ENCODE peak calls at places on chromosome 5, in six cellular contexts. One of them, this sample, is unnamed. For H3K9me3, the result is how much of the 10 kb centered on the place peaks cover.

GRCh38 chr5:88875609-88876234 is 7.3 kb downstream of the MEF2C start:
- DNase-seq in CD8-positive, alpha-beta T cell: no peak
- DNase-seq in endothelial cell of umbilical vein: peak
- DNase-seq in OCI-LY7: peak
- DNase-seq in pancreas: no peak
- DNase-seq in psoas muscle: no peak
- DNase-seq in this sample: no peak

GRCh38 chr5:93054424-93055165 is 526.4 kb downstream of the NR2F1-AS1 start:
- DNase-seq in CD8-positive, alpha-beta T cell: no peak
- DNase-seq in endothelial cell of umbilical vein: no peak
- DNase-seq in OCI-LY7: no peak
- DNase-seq in pancreas: no peak
- DNase-seq in psoas muscle: no peak
- DNase-seq in this sample: no peak

GRCh38 chr5:53582225-53582624 is 21.8 kb downstream of the NDUFS4 start:
- DNase-seq in CD8-positive, alpha-beta T cell: no peak
- DNase-seq in endothelial cell of umbilical vein: no peak
- DNase-seq in OCI-LY7: no peak
- DNase-seq in pancreas: no peak
- DNase-seq in psoas muscle: no peak
- DNase-seq in this sample: no peak

GRCh38 chr5:22708770-22709328 is 144.3 kb downstream of the CDH12 start:
- DNase-seq in CD8-positive, alpha-beta T cell: no peak
- DNase-seq in endothelial cell of umbilical vein: no peak
- DNase-seq in OCI-LY7: no peak
- DNase-seq in pancreas: no peak
- DNase-seq in psoas muscle: no peak
- DNase-seq in this sample: no peak

GRCh38 chr5:73230264-73231244 is 57.6 kb downstream of the TMEM174 start:
- DNase-seq in CD8-positive, alpha-beta T cell: no peak
- DNase-seq in endothelial cell of umbilical vein: no peak
- DNase-seq in OCI-LY7: no peak
- DNase-seq in pancreas: no peak
- DNase-seq in psoas muscle: no peak
- DNase-seq in this sample: no peak

GRCh38 chr5:149294872-149295829 is 23.5 kb downstream of the AFAP1L1 start:
- DNase-seq in CD8-positive, alpha-beta T cell: no peak
- DNase-seq in endothelial cell of umbilical vein: no peak
- DNase-seq in OCI-LY7: peak
- DNase-seq in pancreas: no peak
- DNase-seq in psoas muscle: no peak
- DNase-seq in this sample: no peak

GRCh38 chr5:176408590-176408989 is 7.7 kb downstream of the CLTB start:
- DNase-seq in CD8-positive, alpha-beta T cell: no peak
- DNase-seq in endothelial cell of umbilical vein: no peak
- DNase-seq in OCI-LY7: no peak
- DNase-seq in pancreas: no peak
- DNase-seq in psoas muscle: no peak
- DNase-seq in this sample: no peak

GRCh38 chr5:132677191-132677590 is 3.4 kb downstream of the IL4 start:
- DNase-seq in CD8-positive, alpha-beta T cell: no peak
- DNase-seq in endothelial cell of umbilical vein: peak
- DNase-seq in OCI-LY7: no peak
- DNase-seq in pancreas: no peak
- DNase-seq in psoas muscle: peak
- DNase-seq in this sample: no peak

GRCh38 chr5:34657550-34657921 is 1.4 kb downstream of the RAI14 start:
- DNase-seq in CD8-positive, alpha-beta T cell: no peak
- DNase-seq in endothelial cell of umbilical vein: peak
- DNase-seq in OCI-LY7: no peak
- DNase-seq in pancreas: peak
- DNase-seq in psoas muscle: peak
- DNase-seq in this sample: no peak

GRCh38 chr5:116032094-116032517 is at the start of gene ARL14EPL:
- DNase-seq in CD8-positive, alpha-beta T cell: no peak
- DNase-seq in endothelial cell of umbilical vein: peak
- DNase-seq in OCI-LY7: no peak
- DNase-seq in pancreas: no peak
- DNase-seq in psoas muscle: peak
- DNase-seq in this sample: no peak

GRCh38 chr5:147509041-147509709 is 693 bp downstream of the DPYSL3 start:
- DNase-seq in CD8-positive, alpha-beta T cell: no peak
- DNase-seq in endothelial cell of umbilical vein: no peak
- DNase-seq in OCI-LY7: no peak
- DNase-seq in pancreas: no peak
- DNase-seq in psoas muscle: peak
- DNase-seq in this sample: no peak

GRCh38 chr5:172573115-172573882 is 67.8 kb upstream of the NEURL1B start:
- DNase-seq in CD8-positive, alpha-beta T cell: no peak
- DNase-seq in endothelial cell of umbilical vein: no peak
- DNase-seq in OCI-LY7: no peak
- DNase-seq in pancreas: no peak
- DNase-seq in psoas muscle: no peak
- DNase-seq in this sample: no peak

GRCh38 chr5:118042076-118042475 is 946.3 kb downstream of the DTWD2 start:
- DNase-seq in CD8-positive, alpha-beta T cell: no peak
- DNase-seq in endothelial cell of umbilical vein: no peak
- DNase-seq in OCI-LY7: no peak
- DNase-seq in pancreas: no peak
- DNase-seq in psoas muscle: no peak
- DNase-seq in this sample: no peak

GRCh38 chr5:138662599-138662998 is 87.4 kb upstream of the HSPA9 start:
- DNase-seq in CD8-positive, alpha-beta T cell: no peak
- DNase-seq in endothelial cell of umbilical vein: no peak
- DNase-seq in OCI-LY7: no peak
- DNase-seq in pancreas: no peak
- DNase-seq in psoas muscle: no peak
- DNase-seq in this sample: no peak

GRCh38 chr5:64811050-64811640 is 42.4 kb downstream of the CWC27 start:
- DNase-seq in CD8-positive, alpha-beta T cell: no peak
- DNase-seq in endothelial cell of umbilical vein: peak
- DNase-seq in OCI-LY7: peak
- DNase-seq in pancreas: no peak
- DNase-seq in psoas muscle: no peak
- DNase-seq in this sample: no peak

GRCh38 chr5:81142108-81142507 is 91.0 kb upstream of the CKMT2 start:
- DNase-seq in CD8-positive, alpha-beta T cell: no peak
- DNase-seq in endothelial cell of umbilical vein: no peak
- DNase-seq in OCI-LY7: no peak
- DNase-seq in pancreas: no peak
- DNase-seq in psoas muscle: no peak
- DNase-seq in this sample: no peak

GRCh38 chr5:175517824-175518450 is 39.6 kb downstream of the SFXN1 start:
- DNase-seq in CD8-positive, alpha-beta T cell: peak
- DNase-seq in endothelial cell of umbilical vein: no peak
- DNase-seq in OCI-LY7: no peak
- DNase-seq in pancreas: no peak
- DNase-seq in psoas muscle: no peak
- DNase-seq in this sample: no peak

GRCh38 chr5:160774646-160775313 is 77.2 kb downstream of the ATP10B start:
- DNase-seq in CD8-positive, alpha-beta T cell: no peak
- DNase-seq in endothelial cell of umbilical vein: no peak
- DNase-seq in OCI-LY7: no peak
- DNase-seq in pancreas: no peak
- DNase-seq in psoas muscle: no peak
- DNase-seq in this sample: no peak

GRCh38 chr5:36744041-36744677 is 132.4 kb upstream of the NIPBL start:
- DNase-seq in CD8-positive, alpha-beta T cell: no peak
- DNase-seq in endothelial cell of umbilical vein: no peak
- DNase-seq in OCI-LY7: no peak
- DNase-seq in pancreas: no peak
- DNase-seq in psoas muscle: no peak
- DNase-seq in this sample: no peak

GRCh38 chr5:82174128-82174918 is 103.8 kb downstream of the RPS23 start:
- DNase-seq in CD8-positive, alpha-beta T cell: peak
- DNase-seq in endothelial cell of umbilical vein: peak
- DNase-seq in OCI-LY7: peak
- DNase-seq in pancreas: peak
- DNase-seq in psoas muscle: peak
- DNase-seq in this sample: peak

DNA sequence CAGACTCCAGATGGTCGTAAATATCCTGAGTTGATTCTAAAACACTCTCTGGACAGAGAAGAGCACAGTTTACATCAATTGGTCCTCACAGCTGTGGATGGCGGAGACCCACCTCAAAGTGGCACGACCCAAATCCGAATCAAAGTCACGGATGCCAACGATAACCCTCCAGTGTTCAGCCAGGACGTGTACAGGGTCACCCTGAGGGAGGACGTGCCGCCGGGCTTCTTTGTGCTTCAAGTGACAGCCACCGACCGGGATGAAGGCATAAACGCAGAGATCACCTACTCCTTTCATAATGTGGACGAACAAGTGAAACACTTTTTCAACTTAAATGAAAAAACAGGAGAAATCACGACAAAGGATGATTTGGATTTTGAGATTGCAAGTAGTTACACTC is 891 bp downstream of the PCDHGB2 start:
- DNase-seq in CD8-positive, alpha-beta T cell: no peak
- DNase-seq in endothelial cell of umbilical vein: no peak
- DNase-seq in OCI-LY7: no peak
- DNase-seq in pancreas: no peak
- DNase-seq in psoas muscle: no peak
- DNase-seq in this sample: no peak
- H3K9me3 ChIP-seq in CD8-positive, alpha-beta T cell: under half
- H3K9me3 ChIP-seq in endothelial cell of umbilical vein: under half
- H3K9me3 ChIP-seq in OCI-LY7: under half
- H3K9me3 ChIP-seq in pancreas: under half
- H3K9me3 ChIP-seq in psoas muscle: under half
- H3K9me3 ChIP-seq in this sample: under half

GRCh38 chr5:180215738-180216630 is 7.0 kb upstream of the RASGEF1C start:
- DNase-seq in CD8-positive, alpha-beta T cell: no peak
- DNase-seq in endothelial cell of umbilical vein: no peak
- DNase-seq in OCI-LY7: no peak
- DNase-seq in pancreas: no peak
- DNase-seq in psoas muscle: no peak
- DNase-seq in this sample: no peak
- H3K9me3 ChIP-seq in CD8-positive, alpha-beta T cell: under half
- H3K9me3 ChIP-seq in endothelial cell of umbilical vein: under half
- H3K9me3 ChIP-seq in OCI-LY7: under half
- H3K9me3 ChIP-seq in pancreas: under half
- H3K9me3 ChIP-seq in psoas muscle: under half
- H3K9me3 ChIP-seq in this sample: under half

GRCh38 chr5:18970000-18970399 is 1018.0 kb downstream of the CDH18 start:
- DNase-seq in CD8-positive, alpha-beta T cell: no peak
- DNase-seq in endothelial cell of umbilical vein: no peak
- DNase-seq in OCI-LY7: peak
- DNase-seq in pancreas: no peak
- DNase-seq in psoas muscle: no peak
- DNase-seq in this sample: no peak
- H3K9me3 ChIP-seq in CD8-positive, alpha-beta T cell: under half
- H3K9me3 ChIP-seq in endothelial cell of umbilical vein: under half
- H3K9me3 ChIP-seq in OCI-LY7: under half
- H3K9me3 ChIP-seq in pancreas: under half
- H3K9me3 ChIP-seq in psoas muscle: under half
- H3K9me3 ChIP-seq in this sample: under half

GRCh38 chr5:178438746-178439260 is 151.4 kb downstream of the COL23A1 start:
- DNase-seq in CD8-positive, alpha-beta T cell: no peak
- DNase-seq in endothelial cell of umbilical vein: no peak
- DNase-seq in OCI-LY7: no peak
- DNase-seq in pancreas: no peak
- DNase-seq in psoas muscle: no peak
- DNase-seq in this sample: no peak
- H3K9me3 ChIP-seq in CD8-positive, alpha-beta T cell: under half
- H3K9me3 ChIP-seq in endothelial cell of umbilical vein: under half
- H3K9me3 ChIP-seq in OCI-LY7: under half
- H3K9me3 ChIP-seq in pancreas: under half
- H3K9me3 ChIP-seq in psoas muscle: under half
- H3K9me3 ChIP-seq in this sample: under half

DNA sequence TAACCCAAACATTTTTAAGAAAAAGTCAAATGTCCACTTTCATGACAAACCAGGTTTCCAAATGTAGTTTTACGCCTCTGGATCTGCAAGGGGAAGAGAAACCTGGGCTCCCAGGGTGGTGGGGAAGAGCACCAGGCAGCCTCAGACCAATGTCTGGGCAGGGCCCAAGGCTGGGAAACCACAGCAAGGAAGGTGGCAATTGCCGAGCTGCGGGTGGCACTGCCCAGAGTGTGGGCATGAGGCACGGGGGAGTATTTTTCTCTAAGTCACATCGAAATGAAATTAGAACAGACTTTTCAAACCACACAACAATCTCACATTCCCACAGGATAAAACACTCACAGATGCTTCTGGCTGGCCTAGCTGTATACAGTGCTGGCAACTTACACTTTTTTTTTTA is 32.6 kb upstream of the RASGEF1C start:
- DNase-seq in CD8-positive, alpha-beta T cell: no peak
- DNase-seq in endothelial cell of umbilical vein: no peak
- DNase-seq in OCI-LY7: no peak
- DNase-seq in pancreas: no peak
- DNase-seq in psoas muscle: no peak
- DNase-seq in this sample: no peak
- H3K9me3 ChIP-seq in CD8-positive, alpha-beta T cell: under half
- H3K9me3 ChIP-seq in endothelial cell of umbilical vein: under half
- H3K9me3 ChIP-seq in OCI-LY7: under half
- H3K9me3 ChIP-seq in pancreas: under half
- H3K9me3 ChIP-seq in psoas muscle: under half
- H3K9me3 ChIP-seq in this sample: under half

GRCh38 chr5:180250329-180250728 is 41.3 kb upstream of the RASGEF1C start:
- DNase-seq in CD8-positive, alpha-beta T cell: no peak
- DNase-seq in endothelial cell of umbilical vein: no peak
- DNase-seq in OCI-LY7: no peak
- DNase-seq in pancreas: no peak
- DNase-seq in psoas muscle: no peak
- DNase-seq in this sample: no peak
- H3K9me3 ChIP-seq in CD8-positive, alpha-beta T cell: under half
- H3K9me3 ChIP-seq in endothelial cell of umbilical vein: under half
- H3K9me3 ChIP-seq in OCI-LY7: under half
- H3K9me3 ChIP-seq in pancreas: under half
- H3K9me3 ChIP-seq in psoas muscle: half or more
- H3K9me3 ChIP-seq in this sample: under half

GRCh38 chr5:180214870-180215737 is 6.1 kb upstream of the RASGEF1C start:
- DNase-seq in CD8-positive, alpha-beta T cell: no peak
- DNase-seq in endothelial cell of umbilical vein: no peak
- DNase-seq in OCI-LY7: no peak
- DNase-seq in pancreas: no peak
- DNase-seq in psoas muscle: no peak
- DNase-seq in this sample: no peak
- H3K9me3 ChIP-seq in CD8-positive, alpha-beta T cell: under half
- H3K9me3 ChIP-seq in endothelial cell of umbilical vein: under half
- H3K9me3 ChIP-seq in OCI-LY7: under half
- H3K9me3 ChIP-seq in pancreas: under half
- H3K9me3 ChIP-seq in psoas muscle: under half
- H3K9me3 ChIP-seq in this sample: under half

GRCh38 chr5:38557309-38557710 is 864 bp upstream of the LIFR start:
- DNase-seq in CD8-positive, alpha-beta T cell: no peak
- DNase-seq in endothelial cell of umbilical vein: no peak
- DNase-seq in OCI-LY7: no peak
- DNase-seq in pancreas: peak
- DNase-seq in psoas muscle: peak
- DNase-seq in this sample: no peak
- H3K9me3 ChIP-seq in CD8-positive, alpha-beta T cell: under half
- H3K9me3 ChIP-seq in endothelial cell of umbilical vein: under half
- H3K9me3 ChIP-seq in OCI-LY7: under half
- H3K9me3 ChIP-seq in pancreas: under half
- H3K9me3 ChIP-seq in psoas muscle: under half
- H3K9me3 ChIP-seq in this sample: under half

This sample was measured in T-helper 17 cell.